ENCODE peak calls at places on chromosomes 6 and 20, in nine cellular contexts. Q is nephron progenitor cell, P is AG09319, W is RWPE1, U is endothelial cell, O is cardiac fibroblast, E is epithelial cell of esophagus, R is K562, M is ovary. A is an unnamed sample.
A peak's percentile ranks its signal among the peaks of the same experiment; 100 is the strongest.

GRCh38 chr6:90707223-90707622 is 120.4 kb upstream of the MAP3K7 start:
- DNase-seq in Q (no peak), P (no peak), W (no peak), U (no peak), O (no peak), E (no peak), R (no peak), M (no peak), A (no peak)

GRCh38 chr6:105993769-105994521 is 92.2 kb upstream of the PRDM1 start:
- DNase-seq in Q (peak; percentile 63), P (no peak), W (no peak), U (no peak), O (peak; percentile 19), E (peak; percentile 50), R (no peak), M (peak; percentile 27), A (no peak)

GRCh38 chr6:89162047-89162371 is 16.2 kb downstream of the PM20D2 start:
- DNase-seq in Q (no peak), P (no peak), W (no peak), U (no peak), O (peak; percentile 11), E (no peak), R (no peak), M (no peak), A (no peak)

GRCh38 chr6:136582702-136583471 is 32.7 kb upstream of the MAP7 start:
- DNase-seq in Q (no peak), P (peak; percentile 84), W (peak; percentile 66), U (no peak), O (peak; percentile 92), E (peak; percentile 76), R (peak; percentile 37), M (no peak), A (no peak)

GRCh38 chr20:2652724-2653510 is 485 bp downstream of the NOP56 start:
- DNase-seq in Q (no peak), P (no peak), W (no peak), U (peak; percentile 48), O (no peak), E (no peak), R (no peak), M (no peak), A (no peak)

GRCh38 chr6:116577486-116577885 is 6.2 kb downstream of the RWDD1 start:
- DNase-seq in Q (no peak), P (no peak), W (no peak), U (no peak), O (no peak), E (no peak), R (no peak), M (no peak), A (no peak)

GRCh38 chr6:38510205-38510604 is 129.5 kb downstream of the BTBD9 start:
- DNase-seq in Q (no peak), P (no peak), W (no peak), U (no peak), O (no peak), E (peak; percentile 66), R (no peak), M (no peak), A (no peak)

GRCh38 chr6:37665309-37665708 is 32.4 kb downstream of the MDGA1 start:
- DNase-seq in Q (no peak), P (no peak), W (no peak), U (no peak), O (no peak), E (peak; percentile 10), R (no peak), M (no peak), A (no peak)

GRCh38 chr6:53294611-53295010 is 54.1 kb downstream of the ELOVL5 start:
- DNase-seq in Q (no peak), P (no peak), W (no peak), U (no peak), O (no peak), E (no peak), R (no peak), M (no peak), A (no peak)

GRCh38 chr6:81562169-81562568 is 190.3 kb downstream of the TENT5A start:
- DNase-seq in Q (no peak), P (peak; percentile 14), W (no peak), U (no peak), O (peak; percentile 70), E (peak; percentile 16), R (no peak), M (no peak), A (no peak)

GRCh38 chr20:39282619-39283092 is 320.5 kb downstream of the DHX35 start:
- DNase-seq in Q (peak; percentile 23), P (no peak), W (no peak), U (no peak), O (no peak), E (no peak), R (no peak), M (no peak), A (no peak)

GRCh38 chr20:33419140-33419974 is 18.0 kb upstream of the CDK5RAP1 start:
- DNase-seq in Q (no peak), P (no peak), W (no peak), U (no peak), O (peak; percentile 84), E (no peak), R (peak; percentile 72), M (peak; percentile 65), A (no peak)

GRCh38 chr6:125784365-125784764 is 6.4 kb upstream of the NCOA7 start:
- DNase-seq in Q (no peak), P (no peak), W (no peak), U (no peak), O (peak; percentile 66), E (no peak), R (no peak), M (no peak), A (no peak)

GRCh38 chr6:156998824-156999330 is 221.7 kb downstream of the ARID1B start:
- DNase-seq in Q (no peak), P (no peak), W (no peak), U (no peak), O (no peak), E (no peak), R (no peak), M (no peak), A (no peak)

GRCh38 chr6:23783901-23784300 is 342.1 kb upstream of the NRSN1 start:
- DNase-seq in Q (no peak), P (no peak), W (no peak), U (no peak), O (no peak), E (no peak), R (no peak), M (no peak), A (no peak)

GRCh38 chr6:18680842-18681241 is 293.7 kb downstream of the RNF144B start:
- DNase-seq in Q (no peak), P (no peak), W (no peak), U (no peak), O (no peak), E (peak; percentile 4), R (no peak), M (no peak), A (no peak)

DNA sequence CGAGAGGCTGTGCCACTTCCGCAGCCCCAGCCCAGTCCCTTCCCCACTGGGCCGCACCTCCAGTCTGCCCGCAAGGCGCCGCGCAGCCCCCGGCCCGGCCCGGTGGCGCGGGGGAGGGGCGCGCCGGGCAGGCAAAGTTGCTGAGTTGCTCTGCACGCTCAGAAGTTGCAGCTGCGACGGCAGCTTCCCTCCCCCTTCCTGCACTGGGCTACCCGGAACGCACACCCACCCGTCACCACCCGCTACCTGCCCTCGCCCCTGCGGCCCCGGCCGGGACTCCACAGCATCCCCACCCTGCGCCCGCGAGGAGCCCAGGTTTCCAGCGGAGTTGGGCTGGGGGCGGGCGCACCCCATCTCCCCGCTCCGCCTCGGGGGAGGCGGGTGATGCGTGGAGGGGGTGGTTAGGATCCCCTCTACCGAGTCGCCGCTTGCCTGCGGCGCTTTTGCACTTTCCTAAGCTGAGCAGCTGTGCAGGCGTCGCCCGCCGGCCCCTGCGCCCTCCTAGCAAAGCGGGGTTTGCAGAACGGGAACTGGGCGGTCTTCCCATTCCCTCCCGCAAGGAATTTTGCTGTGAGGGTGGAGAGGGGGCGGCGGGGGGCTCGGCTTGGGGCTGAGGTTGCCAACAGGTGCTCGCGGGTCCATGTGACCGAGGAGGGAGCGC is 55.9 kb upstream of the RREB1 start:
- DNase-seq in Q (peak; percentile 69), P (no peak), W (no peak), U (peak; percentile 54), O (peak; percentile 16), E (no peak), R (no peak), M (peak; percentile 69), A (no peak)
- TF ChIP-seq CTCF in Q (no peak), P (no peak), W (no peak), U (no peak), O (no peak), E (no peak), R (no peak), M (no peak), A (no peak)

GRCh38 chr6:12336121-12336971 is 46.2 kb downstream of the EDN1 start:
- DNase-seq in Q (no peak), P (no peak), W (no peak), U (no peak), O (no peak), E (no peak), R (no peak), M (no peak), A (no peak)

GRCh38 chr6:12334524-12335130 is 44.5 kb downstream of the EDN1 start:
- DNase-seq in Q (no peak), P (no peak), W (no peak), U (no peak), O (no peak), E (peak; percentile 51), R (no peak), M (no peak), A (no peak)

GRCh38 chr6:12339022-12339421 is 48.9 kb downstream of the EDN1 start:
- DNase-seq in Q (no peak), P (no peak), W (no peak), U (no peak), O (no peak), E (no peak), R (no peak), M (no peak), A (no peak)

GRCh38 chr6:12335131-12335527 is 45.0 kb downstream of the EDN1 start:
- DNase-seq in Q (no peak), P (no peak), W (no peak), U (no peak), O (no peak), E (no peak), R (no peak), M (no peak), A (no peak)

GRCh38 chr6:12335717-12336116 is 45.6 kb downstream of the EDN1 start:
- DNase-seq in Q (no peak), P (no peak), W (no peak), U (no peak), O (no peak), E (no peak), R (no peak), M (no peak), A (no peak)
- TF ChIP-seq CTCF in Q (no peak), P (no peak), W (no peak), U (no peak), O (no peak), E (no peak), R (no peak), M (no peak), A (no peak)

GRCh38 chr6:135075018-135075417 is 20.4 kb upstream of the HBS1L start:
- DNase-seq in Q (no peak), P (no peak), W (no peak), U (no peak), O (no peak), E (no peak), R (peak; percentile 31), M (no peak), A (no peak)
- TF ChIP-seq CTCF in Q (no peak), P (no peak), W (no peak), U (no peak), O (no peak), E (no peak), R (peak; percentile 43), M (no peak), A (no peak)

GRCh38 chr20:59403962-59404314 is 103.5 kb downstream of the EDN3 start:
- DNase-seq in Q (no peak), P (no peak), W (no peak), U (no peak), O (no peak), E (no peak), R (no peak), M (no peak), A (no peak)
- TF ChIP-seq CTCF in Q (peak; percentile 23), P (no peak), W (peak; percentile 57), U (peak; percentile 5), O (no peak), E (no peak), R (no peak), M (no peak), A (no peak)